ENCODE peak calls at places on chromosomes 5 and 9, in four cellular contexts. Q is IMR-90, S is PC-3, P is psoas muscle. J is an unnamed sample. For H3K4me1, the result is how much of the 10 kb centered on the place peaks cover.

GRCh38 chr9:138103111-138103823 is 225.7 kb downstream of the CACNA1B start:
- DNase-seq in Q (no peak), S (no peak), P (no peak), J (peak)

GRCh38 chr5:149732500-149733128 is 2.5 kb downstream of the PPARGC1B start:
- DNase-seq in Q (no peak), S (peak), P (peak), J (no peak)

GRCh38 chr9:134671341-134672113 is 29.9 kb downstream of the COL5A1 start:
- DNase-seq in Q (no peak), S (no peak), P (peak), J (peak)

GRCh38 chr9:97374811-97375210 is 37.1 kb upstream of the TDRD7 start:
- DNase-seq in Q (no peak), S (no peak), P (no peak), J (no peak)

GRCh38 chr5:142360051-142360498 is 35.3 kb upstream of the SPRY4 start:
- DNase-seq in Q (no peak), S (no peak), P (no peak), J (no peak)

GRCh38 chr5:108924457-108924961 is 176.8 kb downstream of the FER start:
- DNase-seq in Q (no peak), S (peak), P (no peak), J (no peak)

GRCh38 chr5:132469380-132470372 is 20.9 kb downstream of the IRF1 start:
- DNase-seq in Q (peak), S (no peak), P (no peak), J (no peak)

GRCh38 chr5:172671091-172671490 is 30.0 kb downstream of the NEURL1B start:
- DNase-seq in Q (no peak), S (no peak), P (no peak), J (no peak)

GRCh38 chr9:108467653-108468324 is 388.0 kb downstream of the ACTL7B start:
- DNase-seq in Q (peak), S (peak), P (no peak), J (no peak)

GRCh38 chr5:150783422-150783928 is 4.9 kb downstream of the SMIM3 start:
- DNase-seq in Q (peak), S (peak), P (peak), J (peak)

GRCh38 chr9:123537809-123538208 is 181.8 kb downstream of the CRB2 start:
- DNase-seq in Q (no peak), S (no peak), P (no peak), J (no peak)

GRCh38 chr9:70452365-70452764 is 37.9 kb upstream of the KLF9 start:
- DNase-seq in Q (no peak), S (no peak), P (no peak), J (no peak)
- TF ChIP-seq CTCF in Q (no peak), S (no peak), P (no peak), J (no peak)

GRCh38 chr9:14365667-14366066 is 51.7 kb upstream of the NFIB start:
- DNase-seq in Q (peak), S (no peak), P (no peak), J (no peak)
- H3K4me3 ChIP-seq in Q (no peak), S (no peak), P (no peak), J (no peak)

GRCh38 chr5:75620184-75620959 is 9.1 kb downstream of the ANKDD1B start:
- DNase-seq in Q (no peak), S (peak), P (no peak), J (no peak)
- H3K4me1 ChIP-seq in Q (under half), S (under half), P (under half), J (under half)

GRCh38 chr5:59001154-59001553 is 418.3 kb downstream of the RAB3C start:
- DNase-seq in Q (peak), S (no peak), P (no peak), J (no peak)
- TF ChIP-seq CTCF in Q (no peak), S (no peak), P (no peak), J (no peak)

DNA sequence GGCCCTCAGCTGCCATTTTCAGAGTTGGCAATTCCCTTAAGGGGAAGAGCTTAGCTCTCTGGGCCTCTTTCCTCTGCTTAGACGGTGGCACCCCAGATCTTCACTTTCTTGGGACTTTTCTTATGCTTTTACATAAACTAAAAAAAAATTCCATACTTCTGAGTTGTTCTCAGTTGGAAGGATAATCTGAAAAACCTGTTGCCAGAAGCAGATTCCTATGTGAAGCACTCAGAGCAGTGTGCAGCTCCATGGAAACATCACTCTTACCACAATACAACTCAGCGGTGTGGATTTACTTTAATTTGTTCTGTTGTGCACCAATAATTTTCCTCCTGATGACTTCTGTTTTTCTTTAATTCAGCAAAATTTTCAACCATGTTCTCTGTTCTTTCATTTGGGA is 44.1 kb upstream of the MROH2B start:
- DNase-seq in Q (peak), S (peak), P (no peak), J (no peak)
- H3K4me3 ChIP-seq in Q (no peak), S (no peak), P (no peak), J (no peak)

GRCh38 chr9:91814214-91814613 is 135.8 kb downstream of the ROR2 start:
- DNase-seq in Q (no peak), S (no peak), P (no peak), J (no peak)
- H3K4me1 ChIP-seq in Q (under half), S (under half), P (under half), J (under half)

GRCh38 chr5:84477485-84477884 is 92.8 kb upstream of the EDIL3 start:
- DNase-seq in Q (no peak), S (no peak), P (no peak), J (no peak)

GRCh38 chr5:84478603-84479002 is 93.9 kb upstream of the EDIL3 start:
- DNase-seq in Q (peak), S (peak), P (no peak), J (no peak)

DNA sequence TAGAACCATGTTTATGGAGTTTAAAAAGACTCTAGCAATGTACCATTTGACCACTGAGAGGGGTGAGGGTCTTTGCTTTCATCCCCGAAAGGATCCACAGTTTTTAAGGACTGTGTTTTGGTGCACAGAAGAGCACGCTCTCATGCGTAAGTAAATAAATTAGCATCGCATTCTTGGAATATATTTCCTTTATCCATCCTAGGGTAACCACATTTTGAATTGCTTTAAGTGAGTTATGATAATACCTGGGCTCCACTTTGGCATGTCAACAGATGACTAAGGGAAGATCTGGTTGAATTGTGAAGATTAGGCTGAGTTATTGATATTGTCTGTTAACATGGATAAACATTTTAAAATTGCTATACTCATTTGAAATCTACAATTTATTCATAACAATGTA is 89.4 kb upstream of the EDIL3 start:
- DNase-seq in Q (no peak), S (no peak), P (no peak), J (no peak)
- TF ChIP-seq CTCF in Q (no peak), S (no peak), P (no peak), J (no peak)

DNA sequence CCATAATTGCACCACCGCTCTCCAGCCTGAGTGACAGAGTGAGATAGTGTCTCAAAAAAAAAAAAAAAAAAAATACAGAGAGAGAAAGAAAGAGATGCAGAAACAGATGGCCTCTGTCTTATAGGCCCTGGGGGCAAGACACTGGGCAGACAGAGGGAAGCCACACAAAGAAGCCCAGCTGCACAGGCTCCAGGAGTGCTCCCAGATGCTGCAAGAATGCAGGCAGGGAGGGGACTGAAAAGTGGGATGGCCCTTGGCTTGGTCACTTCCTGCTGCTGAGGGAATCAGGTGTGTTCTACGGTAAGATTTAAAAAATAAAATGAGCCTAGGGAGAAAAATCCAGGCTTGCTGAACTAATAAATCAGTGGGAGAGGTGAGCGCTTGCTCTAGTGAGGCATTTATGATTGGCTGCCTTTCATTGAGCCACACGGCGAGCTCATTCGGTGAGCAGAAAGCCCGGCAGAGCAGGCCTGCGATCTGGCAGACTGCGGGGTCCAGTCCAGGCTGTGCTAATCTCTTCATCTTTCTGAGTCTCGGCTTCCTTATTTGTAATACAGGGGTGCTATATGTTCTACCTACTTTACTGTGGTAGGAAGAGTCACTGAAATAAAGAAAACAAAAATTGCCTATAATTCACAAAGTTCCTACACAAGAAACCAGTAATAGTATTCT is 80.6 kb downstream of the RAD23B start:
- DNase-seq in Q (no peak), S (no peak), P (no peak), J (no peak)
- H3K4me3 ChIP-seq in Q (no peak), S (no peak), P (no peak), J (no peak)

GRCh38 chr5:94463739-94464138 is 154.7 kb downstream of the KIAA0825 start:
- DNase-seq in Q (peak), S (no peak), P (no peak), J (no peak)
- H3K4me1 ChIP-seq in Q (under half), S (under half), P (under half), J (under half)

DNA sequence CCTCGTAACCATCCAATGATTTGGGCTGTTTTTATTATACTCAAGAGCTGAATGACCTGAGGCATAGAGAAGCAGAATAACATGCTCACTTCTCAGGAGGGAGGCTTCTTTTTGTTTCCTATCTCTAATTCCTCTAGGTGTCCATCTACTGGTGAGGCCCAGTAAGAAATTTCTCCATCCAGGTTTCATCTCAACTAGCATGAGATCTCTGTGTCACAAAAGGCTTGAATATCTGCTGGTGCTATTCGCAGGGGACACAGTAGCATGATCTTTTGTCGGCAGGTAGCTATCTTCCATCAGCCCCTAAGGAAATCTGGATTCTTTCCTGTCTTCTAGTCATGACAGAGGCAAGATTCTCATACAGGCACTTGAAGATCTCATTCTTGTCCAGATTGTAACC is 8.9 kb downstream of the IFNE start:
- DNase-seq in Q (no peak), S (no peak), P (no peak), J (no peak)
- TF ChIP-seq CTCF in Q (no peak), S (peak), P (no peak), J (no peak)

J was measured in left lung.